ENCODE peak calls at places on chromosome 10, in nine cellular contexts. R is stimulated activated CD4-positive, alpha-beta T cell treated with anti-CD3 and anti-CD28 coated beads, Interleukin-4, amount 100 ng/mL, for 24 hours; W is iPS-NIHi11; I is EL; G is vagina; Z is AG08395; T is SW 1271; H is HEK293T; U is RWPE2. M is an unnamed sample.

GRCh38 chr10:27319752-27320561 is 79.4 kb upstream of the ACBD5 start:
- DNase-seq in R (peak; percentile 18), W (peak; percentile 71), I (peak; percentile 53), G (peak; percentile 91), Z (peak; percentile 28), T (no peak), H (no peak), U (peak; percentile 86), M (peak; percentile 6)

GRCh38 chr10:21509391-21510217 is 15.9 kb downstream of the SKIDA1 start:
- DNase-seq in R (no peak), W (peak; percentile 26), I (no peak), G (no peak), Z (no peak), T (no peak), H (no peak), U (no peak), M (no peak)

GRCh38 chr10:119253433-119254174 is 46.2 kb downstream of the GRK5 start:
- DNase-seq in R (peak; percentile 67), W (peak; percentile 47), I (peak; percentile 98), G (no peak), Z (peak; percentile 93), T (peak; percentile 70), H (peak; percentile 26), U (no peak), M (peak; percentile 96)

GRCh38 chr10:119652361-119652760 is 1.2 kb downstream of the BAG3 start:
- DNase-seq in R (peak; percentile 36), W (no peak), I (peak; percentile 70), G (no peak), Z (peak; percentile 61), T (peak; percentile 59), H (peak; percentile 65), U (no peak), M (peak; percentile 82)

GRCh38 chr10:63456437-63457210 is 9.2 kb downstream of the JMJD1C start:
- DNase-seq in R (no peak), W (no peak), I (peak; percentile 70), G (no peak), Z (peak; percentile 55), T (peak; percentile 38), H (no peak), U (no peak), M (peak; percentile 73)

GRCh38 chr10:122207596-122207995 is 63.5 kb upstream of the BTBD16 start:
- DNase-seq in R (no peak), W (no peak), I (no peak), G (no peak), Z (no peak), T (no peak), H (no peak), U (no peak), M (peak; percentile 51)

GRCh38 chr10:124701038-124701365 is 43.2 kb downstream of the FAM53B start:
- DNase-seq in R (no peak), W (no peak), I (no peak), G (no peak), Z (no peak), T (no peak), H (no peak), U (no peak), M (no peak)

GRCh38 chr10:70053212-70053895 is 708 bp downstream of the MACROH2A2 start:
- DNase-seq in R (no peak), W (peak; percentile 72), I (peak; percentile 15), G (no peak), Z (peak; percentile 11), T (peak; percentile 4), H (peak; percentile 31), U (no peak), M (no peak)

GRCh38 chr10:4595920-4596319 is 230.1 kb upstream of the AKR1E2 start:
- DNase-seq in R (no peak), W (no peak), I (no peak), G (no peak), Z (peak; percentile 21), T (no peak), H (no peak), U (no peak), M (peak; percentile 35)

GRCh38 chr10:121873236-121873635 is 54.6 kb downstream of the ATE1 start:
- DNase-seq in R (no peak), W (no peak), I (no peak), G (no peak), Z (no peak), T (no peak), H (no peak), U (no peak), M (peak; percentile 10)

M was measured in IMR-90.